ENCODE peak calls at places on chromosomes 2 and 18, in four cellular contexts. I is GM12891, V is activated T-cell treated with anti-CD3 and anti-CD28 coated beads for 1 hour, F is iPS DF 6.9. T is an unnamed sample.

GRCh38 chr2:40955635-40956034 is 503.7 kb upstream of the SLC8A1 start:
- DNase-seq in I (no peak), V (no peak), F (no peak), T (no peak)

GRCh38 chr2:143906850-143907249 is 613.1 kb downstream of the ZEB2 start:
- DNase-seq in I (no peak), V (no peak), F (no peak), T (no peak)

GRCh38 chr2:240644859-240645301 is 19.6 kb downstream of the GPR35 start:
- DNase-seq in I (no peak), V (no peak), F (no peak), T (no peak)

GRCh38 chr2:161414385-161415040 is 1.6 kb upstream of the TBR1 start:
- DNase-seq in I (no peak), V (no peak), F (no peak), T (no peak)

GRCh38 chr2:71923887-71924533 is 223.7 kb downstream of the CYP26B1 start:
- DNase-seq in I (peak), V (peak), F (peak), T (peak)

GRCh38 chr2:1770566-1771380 is 26.5 kb upstream of the PXDN start:
- DNase-seq in I (no peak), V (no peak), F (no peak), T (no peak)

GRCh38 chr2:187658952-187659525 is 104.8 kb upstream of the TFPI start:
- DNase-seq in I (no peak), V (no peak), F (peak), T (no peak)

GRCh38 chr2:173989886-173990744 is 24.9 kb upstream of the SP3 start:
- DNase-seq in I (no peak), V (no peak), F (no peak), T (no peak)

GRCh38 chr18:6595666-6596065 is 133.8 kb upstream of the ARHGAP28 start:
- DNase-seq in I (no peak), V (no peak), F (no peak), T (no peak)

GRCh38 chr2:8154270-8154669 is 527.6 kb upstream of the ID2 start:
- DNase-seq in I (no peak), V (no peak), F (no peak), T (no peak)

GRCh38 chr18:41618135-41618534 is 336.9 kb upstream of the PIK3C3 start:
- DNase-seq in I (no peak), V (no peak), F (no peak), T (no peak)

GRCh38 chr18:45645610-45646009 is 30.3 kb downstream of the SLC14A2 start:
- DNase-seq in I (no peak), V (no peak), F (no peak), T (no peak)

GRCh38 chr2:241011296-241011600 is 12.8 kb downstream of the SNED1 start:
- DNase-seq in I (no peak), V (no peak), F (no peak), T (no peak)

GRCh38 chr2:177335917-177336450 is 56.6 kb upstream of the AGPS start:
- DNase-seq in I (no peak), V (no peak), F (no peak), T (no peak)

GRCh38 chr2:177992992-177993391 is 79.6 kb downstream of the PDE11A start:
- DNase-seq in I (no peak), V (no peak), F (no peak), T (no peak)

GRCh38 chr18:66873899-66874298 is 270.0 kb upstream of the CDH19 start:
- DNase-seq in I (no peak), V (no peak), F (no peak), T (no peak)

GRCh38 chr18:12819822-12820221 is 64.2 kb downstream of the PTPN2 start:
- DNase-seq in I (no peak), V (no peak), F (no peak), T (no peak)

GRCh38 chr2:219402665-219403515 is 15.2 kb upstream of the DNPEP start:
- DNase-seq in I (peak), V (peak), F (no peak), T (peak)

GRCh38 chr2:60319031-60319547 is 234.4 kb downstream of the BCL11A start:
- DNase-seq in I (no peak), V (no peak), F (no peak), T (no peak)

GRCh38 chr18:46336278-46337205 is 232.4 kb downstream of the HAUS1 start:
- DNase-seq in I (no peak), V (no peak), F (no peak), T (no peak)

GRCh38 chr2:75609937-75610508 is 36.6 kb upstream of the MRPL19 start:
- DNase-seq in I (no peak), V (no peak), F (no peak), T (no peak)

T was measured in naive thymus-derived CD8-positive, alpha-beta T cell.